ENCODE peak calls at places on chromosomes 3 and 15, in seven cellular contexts. Y, M, A, B, E, V and X are unnamed samples.
A peak's percentile ranks its signal among the peaks of the same experiment; 100 is the strongest.

GRCh38 chr3:43872901-43873300 is 182.2 kb downstream of the ABHD5 start:
- DNase-seq in B (no peak), A (no peak), Y (no peak), E (no peak), M (peak; percentile 35), V (no peak), X (no peak)

GRCh38 chr15:88690331-88690730 is 51.5 kb downstream of the ISG20 start:
- DNase-seq in B (no peak), M (no peak), E (no peak), Y (no peak), A (no peak), V (no peak), X (no peak)

GRCh38 chr3:35505181-35505580 is 134.1 kb upstream of the ARPP21 start:
- DNase-seq in E (no peak), A (no peak), B (no peak), Y (peak; percentile 26), M (peak; percentile 8), V (no peak), X (peak; percentile 38)

GRCh38 chr15:89201465-89202005 is 19.8 kb downstream of the RLBP1 start:
- DNase-seq in A (no peak), V (no peak), M (no peak), E (no peak), B (no peak), Y (no peak), X (no peak)

GRCh38 chr3:160564205-160564922 is 1.0 kb downstream of the KPNA4 start:
- DNase-seq in V (no peak), A (peak; percentile 30), Y (no peak), M (peak; percentile 3), E (peak; percentile 31), B (no peak), X (peak; percentile 78)

GRCh38 chr3:115111632-115112031 is 35.5 kb downstream of the ZBTB20 start:
- DNase-seq in V (no peak), M (no peak), E (no peak), A (no peak), B (no peak), Y (no peak), X (no peak)

GRCh38 chr3:188090626-188091309 is 63.2 kb upstream of the LPP start:
- DNase-seq in E (no peak), A (no peak), Y (no peak), M (no peak), V (no peak), B (no peak), X (no peak)

GRCh38 chr3:47239929-47240328 is 42.7 kb downstream of the KIF9 start:
- DNase-seq in V (no peak), Y (no peak), E (no peak), A (no peak), M (no peak), B (no peak), X (peak; percentile 54)

GRCh38 chr15:41013698-41014414 is 60.6 kb downstream of the CHAC1 start:
- DNase-seq in A (no peak), E (no peak), B (no peak), Y (no peak), M (peak; percentile 76), V (no peak), X (no peak)

GRCh38 chr15:29034151-29034550 is 148.4 kb downstream of the APBA2 start:
- DNase-seq in B (no peak), V (no peak), M (no peak), Y (no peak), E (no peak), A (no peak), X (no peak)

DNA sequence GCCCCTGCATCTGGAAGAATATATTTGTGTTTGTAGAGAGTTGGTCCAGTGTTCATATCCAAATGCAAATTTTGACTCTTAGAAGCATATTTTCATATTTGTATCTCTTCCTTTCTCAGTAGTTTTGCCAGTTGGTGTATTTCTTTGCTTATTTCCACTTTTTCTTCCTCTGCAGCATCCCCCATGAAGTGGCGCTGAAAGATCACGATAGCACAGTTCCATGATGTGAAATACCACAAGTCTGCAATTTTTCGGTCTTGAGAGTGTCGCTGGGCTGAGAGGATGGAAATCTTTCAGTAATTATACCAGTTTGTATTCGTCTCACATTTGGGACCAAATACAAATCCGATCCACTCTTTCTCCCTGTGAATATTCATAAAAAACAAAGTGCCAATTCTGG is 311.8 kb upstream of the DPH6 start:
- DNase-seq in Y (no peak), A (no peak), V (no peak), E (no peak), B (no peak), M (peak; percentile 11), X (no peak)
- TF ChIP-seq CTCF in Y (no peak), A (no peak), V (no peak), E (no peak), B (no peak), M (no peak), X (no peak)

GRCh38 chr3:53224026-53224425 is 31.8 kb downstream of the TKT start:
- DNase-seq in E (no peak), B (no peak), Y (no peak), M (no peak), A (no peak), V (no peak), X (peak; percentile 47)

GRCh38 chr3:53222183-53222901 is 33.5 kb downstream of the TKT start:
- DNase-seq in B (no peak), E (no peak), M (no peak), V (no peak), A (no peak), Y (no peak), X (peak; percentile 33)

GRCh38 chr3:53223025-53223424 is 32.8 kb downstream of the TKT start:
- DNase-seq in M (no peak), Y (no peak), V (no peak), B (no peak), E (no peak), A (no peak), X (peak; percentile 36)

GRCh38 chr3:53224536-53224935 is 31.3 kb downstream of the TKT start:
- DNase-seq in B (no peak), Y (no peak), M (no peak), V (no peak), E (no peak), A (no peak), X (peak; percentile 44)

GRCh38 chr3:53223541-53223966 is 32.3 kb downstream of the TKT start:
- DNase-seq in A (no peak), B (no peak), M (no peak), V (no peak), E (no peak), Y (no peak), X (no peak)
- H3K36me3 ChIP-seq in A (peaks cover 86% of the 10 kb centered on the region), B (peaks cover 46% of the 10 kb centered on the region), M (peaks cover 37% of the 10 kb centered on the region), V (peaks cover 42% of the 10 kb centered on the region), E (no peaks in the 10 kb centered on the region), Y (peaks cover 61% of the 10 kb centered on the region), X (peaks cover 53% of the 10 kb centered on the region)

GRCh38 chr15:83230242-83230641 is 22.6 kb upstream of the HDGFL3 start:
- DNase-seq in E (no peak), A (no peak), B (no peak), V (no peak), M (no peak), Y (no peak), X (no peak)
- H3K4me3 ChIP-seq in E (no peak overlapping the region), A (no peak overlapping the region), B (no peak overlapping the region), V (no peak overlapping the region), M (no peak overlapping the region), Y (no peak overlapping the region), X (no peak overlapping the region)

DNA sequence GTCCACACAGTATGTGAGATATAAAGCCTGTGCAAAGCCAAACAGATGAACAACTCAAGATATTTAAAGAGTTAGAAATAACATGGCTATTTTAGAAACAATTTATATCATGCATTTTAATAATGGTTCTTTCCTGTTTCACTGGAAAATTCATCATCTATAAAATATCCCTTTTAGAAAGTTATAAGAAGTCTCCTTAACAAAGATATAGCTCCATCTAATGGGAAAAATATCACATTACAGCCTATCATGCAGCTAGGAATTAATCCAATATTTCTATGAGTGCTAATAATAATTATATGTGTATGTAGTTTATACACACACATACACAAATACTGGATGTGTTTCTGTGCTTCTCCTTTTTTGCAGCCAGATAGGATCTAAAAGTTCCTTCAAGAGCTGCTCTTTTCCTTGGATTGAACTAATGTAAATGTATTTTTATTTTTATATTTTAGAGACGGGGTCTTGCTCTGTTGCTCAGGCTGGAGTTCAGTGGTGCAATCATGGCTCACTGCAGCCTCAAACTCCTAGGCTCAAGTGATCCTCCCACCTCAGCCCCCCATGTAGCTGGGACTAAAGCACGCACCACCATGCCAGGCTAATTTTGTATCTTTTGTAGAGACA is 21.6 kb downstream of the RPL22L1 start:
- DNase-seq in V (no peak), E (no peak), Y (no peak), M (peak; percentile 50), B (no peak), A (no peak), X (no peak)
- TF ChIP-seq CTCF in V (no peak), E (no peak), Y (peak; percentile 34), M (peak; percentile 52), B (no peak), A (peak; percentile 78), X (peak; percentile 49)

GRCh38 chr15:43463998-43464397 is 29.0 kb downstream of the TP53BP1 start:
- DNase-seq in E (no peak), V (no peak), A (no peak), Y (no peak), M (no peak), B (no peak), X (no peak)
- H3K36me3 ChIP-seq in E (no peaks in the 10 kb centered on the region), V (peaks cover 15% of the 10 kb centered on the region), A (peaks cover 92% of the 10 kb centered on the region), Y (peaks cover 83% of the 10 kb centered on the region), M (peaks cover 48% of the 10 kb centered on the region), B (no peaks in the 10 kb centered on the region), X (peaks cover 43% of the 10 kb centered on the region)

DNA sequence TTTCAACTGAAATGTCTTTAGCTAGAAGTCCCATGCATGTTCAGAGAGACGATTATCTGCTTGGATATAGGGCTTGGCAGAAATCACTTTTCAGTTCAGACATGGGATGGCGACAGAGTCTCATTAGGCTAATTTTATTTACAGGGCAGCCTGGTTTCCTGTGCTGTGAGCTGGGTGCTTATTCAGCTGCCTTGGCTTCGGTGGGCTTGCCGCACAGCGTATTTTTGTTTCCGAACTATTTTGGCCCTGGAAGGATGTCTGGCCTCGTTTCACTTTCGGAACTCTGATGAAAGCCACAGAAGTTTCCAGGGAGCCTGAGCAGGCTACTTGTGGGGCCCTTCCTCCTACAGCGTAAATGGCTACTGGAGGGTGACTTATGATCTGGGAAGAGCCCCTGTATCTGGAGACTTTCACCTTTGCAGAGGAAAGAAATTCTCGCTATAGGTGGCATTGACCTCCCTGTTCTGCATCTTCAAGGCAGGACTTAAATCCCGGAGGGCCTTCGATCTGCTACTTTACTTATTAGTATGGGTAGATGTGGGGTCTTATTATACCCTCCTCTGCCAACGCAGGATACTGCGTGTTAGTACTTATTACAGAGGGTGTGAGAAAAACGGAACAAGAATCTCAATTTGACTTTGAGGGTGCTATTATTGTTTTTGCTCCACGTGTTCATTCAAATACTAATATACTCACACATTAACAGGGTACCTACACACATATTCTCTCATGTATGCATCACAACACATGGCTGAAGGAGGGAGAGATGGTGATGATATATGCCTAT is 364.0 kb upstream of the RBMS3 start:
- DNase-seq in B (peak; percentile 83), V (peak; percentile 19), Y (peak; percentile 26), A (peak; percentile 2), M (peak; percentile 94), E (peak; percentile 65), X (no peak)
- H3K4me3 ChIP-seq in B (peak overlapping the region; percentile 40), V (peak overlapping the region; percentile 63), Y (no peak overlapping the region), A (no peak overlapping the region), M (no peak overlapping the region), E (peak overlapping the region; percentile 9), X (peak overlapping the region; percentile 21)